ENCODE peak calls at places on chromosomes 11 and 22, in ten cellular contexts. P is Calu3, M is WTC11, Q is psoas muscle, K is natural killer cell, X is foreskin fibroblast, A is uterus, S is Panc1, T is cardiac muscle cell, R is PC-3. E is an unnamed sample.

GRCh38 chr11:126060651-126061220 is 1.9 kb downstream of the CDON start:
- DNase-seq in P (no peak), M (no peak), Q (no peak), K (no peak), X (no peak), A (no peak), S (no peak), T (no peak), R (peak), E (no peak)

GRCh38 chr11:122173587-122173986 is 57.6 kb upstream of the BLID start:
- DNase-seq in P (no peak), M (no peak), Q (no peak), K (no peak), X (no peak), A (no peak), S (no peak), T (no peak), R (peak), E (no peak)

GRCh38 chr11:35082322-35083180 is 56.4 kb upstream of the CD44 start:
- DNase-seq in P (peak), M (peak), Q (peak), K (peak), X (peak), A (peak), S (peak), T (peak), R (peak), E (peak)

GRCh38 chr22:19962246-19962908 is 20.8 kb upstream of the TXNRD2 start:
- DNase-seq in P (peak), M (peak), Q (peak), K (no peak), X (peak), A (no peak), S (no peak), T (peak), R (peak), E (no peak)

GRCh38 chr22:35961480-35961902 is 67.1 kb downstream of the RBFOX2 start:
- DNase-seq in P (peak), M (peak), Q (peak), K (no peak), X (peak), A (peak), S (no peak), T (peak), R (no peak), E (no peak)

GRCh38 chr22:25876871-25877270 is 134.9 kb downstream of the MYO18B start:
- DNase-seq in P (no peak), M (no peak), Q (no peak), K (no peak), X (no peak), A (no peak), S (no peak), T (no peak), R (no peak), E (no peak)

GRCh38 chr11:12692238-12693074 is 18.2 kb downstream of the TEAD1 start:
- DNase-seq in P (peak), M (no peak), Q (peak), K (no peak), X (peak), A (peak), S (peak), T (peak), R (peak), E (peak)

GRCh38 chr11:46761807-46762206 is 42.8 kb downstream of the F2 start:
- DNase-seq in P (no peak), M (no peak), Q (no peak), K (no peak), X (no peak), A (no peak), S (no peak), T (no peak), R (no peak), E (no peak)

GRCh38 chr11:15867886-15868285 is 488.5 kb downstream of the SOX6 start:
- DNase-seq in P (no peak), M (no peak), Q (no peak), K (no peak), X (no peak), A (no peak), S (no peak), T (no peak), R (no peak), E (no peak)

GRCh38 chr22:36552300-36552699 is 23.3 kb upstream of the EIF3D start:
- DNase-seq in P (no peak), M (no peak), Q (no peak), K (no peak), X (no peak), A (no peak), S (no peak), T (no peak), R (no peak), E (no peak)

GRCh38 chr11:69909561-69910518 is 90.6 kb upstream of the FGF3 start:
- DNase-seq in P (no peak), M (peak), Q (no peak), K (no peak), X (no peak), A (no peak), S (no peak), T (peak), R (peak), E (no peak)

GRCh38 chr11:92329644-92330043 is 105.0 kb downstream of the FAT3 start:
- DNase-seq in P (no peak), M (no peak), Q (no peak), K (no peak), X (no peak), A (no peak), S (no peak), T (no peak), R (peak), E (no peak)

GRCh38 chr22:32680277-32680676 is 121.2 kb upstream of the TIMP3 start:
- DNase-seq in P (no peak), M (no peak), Q (no peak), K (no peak), X (no peak), A (no peak), S (no peak), T (no peak), R (no peak), E (no peak)

GRCh38 chr11:130560000-130560852 is 111.8 kb downstream of the ADAMTS15 start:
- DNase-seq in P (no peak), M (no peak), Q (no peak), K (no peak), X (no peak), A (no peak), S (no peak), T (no peak), R (no peak), E (no peak)

GRCh38 chr22:42142771-42143461 is 12.3 kb upstream of the CYP2D6 start:
- DNase-seq in P (no peak), M (no peak), Q (no peak), K (no peak), X (no peak), A (no peak), S (no peak), T (no peak), R (no peak), E (no peak)

GRCh38 chr22:43114958-43115357 is 4.4 kb downstream of the BIK start:
- DNase-seq in P (peak), M (no peak), Q (no peak), K (no peak), X (no peak), A (no peak), S (no peak), T (no peak), R (peak), E (no peak)

GRCh38 chr22:33919591-33920501 is at the start of gene LARGE1:
- DNase-seq in P (peak), M (peak), Q (peak), K (no peak), X (peak), A (peak), S (no peak), T (peak), R (no peak), E (no peak)

GRCh38 chr11:108697872-108698473 is 33.1 kb downstream of the DDX10 start:
- DNase-seq in P (peak), M (peak), Q (peak), K (no peak), X (peak), A (peak), S (peak), T (peak), R (peak), E (no peak)

GRCh38 chr11:114377612-114378267 is 22.6 kb downstream of the C11orf71 start:
- DNase-seq in P (no peak), M (no peak), Q (no peak), K (no peak), X (peak), A (no peak), S (no peak), T (no peak), R (peak), E (no peak)

GRCh38 chr22:30855266-30855665 is 113.3 kb downstream of the MORC2 start:
- DNase-seq in P (no peak), M (no peak), Q (no peak), K (no peak), X (no peak), A (no peak), S (no peak), T (no peak), R (no peak), E (no peak)

GRCh38 chr11:133889188-133889587 is 43.9 kb upstream of the SPATA19 start:
- DNase-seq in P (no peak), M (no peak), Q (no peak), K (no peak), X (no peak), A (no peak), S (no peak), T (no peak), R (no peak), E (no peak)

GRCh38 chr11:3163241-3163981 is 1.7 kb downstream of the OSBPL5 start:
- DNase-seq in P (no peak), M (peak), Q (peak), K (no peak), X (no peak), A (no peak), S (no peak), T (no peak), R (no peak), E (no peak)

GRCh38 chr22:47009304-47010101 is 247.1 kb downstream of the TBC1D22A start:
- DNase-seq in P (no peak), M (no peak), Q (no peak), K (no peak), X (no peak), A (no peak), S (no peak), T (no peak), R (no peak), E (no peak)

GRCh38 chr22:35457729-35458546 is 58.0 kb downstream of the MCM5 start:
- DNase-seq in P (no peak), M (no peak), Q (no peak), K (no peak), X (no peak), A (no peak), S (no peak), T (no peak), R (peak), E (no peak)

GRCh38 chr11:30023037-30023436 is 6.2 kb upstream of the KCNA4 start:
- DNase-seq in P (no peak), M (no peak), Q (no peak), K (no peak), X (no peak), A (no peak), S (no peak), T (peak), R (no peak), E (no peak)

GRCh38 chr11:72229925-72230763 is 5.6 kb downstream of the INPPL1 start:
- DNase-seq in P (no peak), M (no peak), Q (no peak), K (no peak), X (no peak), A (no peak), S (no peak), T (no peak), R (no peak), E (no peak)

GRCh38 chr11:2310786-2311455 is 9.1 kb downstream of the TSPAN32 start:
- DNase-seq in P (no peak), M (no peak), Q (no peak), K (no peak), X (no peak), A (no peak), S (no peak), T (no peak), R (no peak), E (no peak)

GRCh38 chr11:17471501-17471900 is 5.1 kb downstream of the ABCC8 start:
- DNase-seq in P (no peak), M (no peak), Q (peak), K (no peak), X (no peak), A (no peak), S (no peak), T (no peak), R (peak), E (no peak)
- TF ChIP-seq CTCF in P (no peak), M (no peak), Q (peak), K (no peak), X (no peak), A (no peak), S (no peak), T (no peak), R (peak), E (no peak)

GRCh38 chr11:10906521-10906920 is 48.7 kb upstream of the ZBED5 start:
- DNase-seq in P (no peak), M (no peak), Q (no peak), K (no peak), X (peak), A (no peak), S (no peak), T (no peak), R (peak), E (no peak)
- TF ChIP-seq CTCF in P (no peak), M (no peak), Q (peak), K (no peak), X (no peak), A (no peak), S (no peak), T (peak), R (peak), E (no peak)

GRCh38 chr11:61541568-61541967 is 33.0 kb downstream of the LRRC10B start:
- DNase-seq in P (no peak), M (peak), Q (no peak), K (no peak), X (peak), A (peak), S (no peak), T (no peak), R (peak), E (no peak)
- TF ChIP-seq CTCF in P (no peak), M (no peak), Q (no peak), K (no peak), X (no peak), A (no peak), S (no peak), T (no peak), R (no peak), E (no peak)

GRCh38 chr11:43988040-43988793 is 45.8 kb downstream of the C11orf96 start:
- DNase-seq in P (no peak), M (no peak), Q (no peak), K (no peak), X (no peak), A (peak), S (no peak), T (peak), R (peak), E (no peak)
- TF ChIP-seq CTCF in P (no peak), M (no peak), Q (no peak), K (no peak), X (peak), A (peak), S (no peak), T (peak), R (peak), E (no peak)

DNA sequence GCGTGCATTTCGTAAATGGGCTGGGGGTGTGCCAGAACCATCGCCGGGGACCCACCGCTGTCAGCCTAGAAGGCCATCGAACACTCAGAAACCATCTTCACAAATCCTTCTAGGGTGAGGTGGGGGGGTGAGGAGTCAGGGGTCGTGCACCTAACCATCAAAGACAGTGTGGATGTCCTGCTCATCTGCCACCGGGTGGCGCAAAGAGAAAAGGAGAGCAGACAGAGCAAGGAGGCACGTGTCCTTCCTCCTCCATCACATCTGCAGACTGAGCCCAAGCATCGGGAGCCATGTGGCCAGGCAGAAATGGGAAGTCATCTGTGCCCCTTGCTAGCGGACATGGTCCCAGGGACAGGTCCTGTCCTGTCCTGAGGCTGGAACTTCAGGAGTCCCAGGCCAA is 61.9 kb upstream of the NUP50 start:
- DNase-seq in P (peak), M (peak), Q (peak), K (no peak), X (peak), A (peak), S (no peak), T (peak), R (peak), E (no peak)
- TF ChIP-seq CTCF in P (no peak), M (peak), Q (peak), K (no peak), X (peak), A (peak), S (peak), T (peak), R (peak), E (no peak)

GRCh38 chr11:102306817-102307814 is 10.2 kb upstream of the BIRC3 start:
- DNase-seq in P (no peak), M (no peak), Q (no peak), K (no peak), X (no peak), A (no peak), S (no peak), T (no peak), R (no peak), E (no peak)

GRCh38 chr11:102313225-102313940 is 3.9 kb upstream of the BIRC3 start:
- DNase-seq in P (no peak), M (no peak), Q (no peak), K (no peak), X (no peak), A (no peak), S (no peak), T (no peak), R (peak), E (no peak)

GRCh38 chr11:102312656-102313055 is 4.6 kb upstream of the BIRC3 start:
- DNase-seq in P (no peak), M (no peak), Q (no peak), K (no peak), X (no peak), A (no peak), S (no peak), T (no peak), R (peak), E (no peak)

GRCh38 chr11:102306048-102306575 is 11.2 kb upstream of the BIRC3 start:
- DNase-seq in P (peak), M (no peak), Q (no peak), K (no peak), X (no peak), A (no peak), S (no peak), T (no peak), R (peak), E (no peak)

GRCh38 chr11:102309621-102310541 is 7.4 kb upstream of the BIRC3 start:
- DNase-seq in P (no peak), M (peak), Q (no peak), K (no peak), X (no peak), A (no peak), S (no peak), T (no peak), R (no peak), E (no peak)
- TF ChIP-seq CTCF in P (no peak), M (peak), Q (no peak), K (no peak), X (no peak), A (no peak), S (peak), T (no peak), R (peak), E (no peak)

GRCh38 chr22:48264586-48264985 is 1502.1 kb downstream of the TBC1D22A start:
- DNase-seq in P (no peak), M (no peak), Q (no peak), K (no peak), X (no peak), A (no peak), S (no peak), T (no peak), R (no peak), E (no peak)
- TF ChIP-seq CTCF in P (no peak), M (no peak), Q (no peak), K (no peak), X (no peak), A (no peak), S (no peak), T (no peak), R (no peak), E (no peak)

DNA sequence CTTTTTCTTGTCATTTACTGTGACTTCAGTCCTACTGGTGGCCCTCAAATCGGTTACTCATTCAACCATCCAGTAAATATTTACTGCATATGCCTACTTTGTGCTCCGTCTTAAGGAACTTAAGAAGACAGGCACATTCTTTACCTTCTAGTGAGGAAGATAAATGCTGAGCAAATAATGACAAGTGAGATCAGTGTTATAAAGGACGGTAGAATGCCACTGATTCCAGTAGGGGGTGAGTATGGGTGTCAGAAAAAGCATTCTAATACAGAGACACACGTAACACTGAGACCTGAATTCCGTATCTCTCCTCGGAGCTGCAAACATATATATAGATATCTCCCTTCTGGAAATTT is 1.6 kb downstream of the ANKRD42 start:
- DNase-seq in P (no peak), M (no peak), Q (no peak), K (no peak), X (no peak), A (no peak), S (no peak), T (no peak), R (peak), E (no peak)
- TF ChIP-seq CTCF in P (no peak), M (no peak), Q (no peak), K (no peak), X (no peak), A (no peak), S (no peak), T (peak), R (peak), E (no peak)

DNA sequence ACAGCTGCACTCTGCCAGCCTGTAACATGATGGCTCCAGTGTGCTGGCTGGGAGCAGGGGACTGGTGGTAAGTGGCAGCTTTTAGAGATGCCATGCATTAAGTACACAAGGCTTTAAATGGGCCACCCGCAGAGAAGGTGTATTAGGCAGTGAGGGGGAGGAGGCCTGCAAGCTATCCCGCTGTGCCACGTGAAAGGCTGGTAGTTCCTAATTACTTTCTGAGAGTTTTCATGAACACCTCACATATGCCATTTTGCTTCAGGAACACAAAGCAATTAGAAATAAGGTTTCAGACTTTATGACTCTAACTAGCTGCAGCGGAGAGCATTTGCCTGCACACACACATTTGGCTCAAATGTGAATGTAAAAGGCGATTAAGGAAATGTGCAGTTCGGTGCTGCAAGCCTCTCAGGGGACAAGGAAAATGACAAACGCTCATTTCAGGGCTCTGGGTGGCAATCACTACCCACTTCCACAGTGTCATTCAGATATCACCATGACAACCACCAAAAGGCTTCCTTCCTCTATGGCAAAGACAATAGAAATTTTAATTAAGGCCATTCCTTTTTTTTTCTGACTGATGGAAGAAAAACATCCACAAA is 116.7 kb downstream of the PLEKHA7 start:
- DNase-seq in P (no peak), M (peak), Q (no peak), K (no peak), X (no peak), A (no peak), S (no peak), T (no peak), R (no peak), E (no peak)
- TF ChIP-seq CTCF in P (no peak), M (no peak), Q (no peak), K (no peak), X (no peak), A (no peak), S (no peak), T (no peak), R (no peak), E (no peak)

GRCh38 chr11:65571940-65572339 is 398 bp upstream of the FAM89B start:
- DNase-seq in P (peak), M (peak), Q (no peak), K (no peak), X (no peak), A (no peak), S (no peak), T (no peak), R (peak), E (no peak)
- TF ChIP-seq CTCF in P (peak), M (peak), Q (peak), K (no peak), X (no peak), A (peak), S (peak), T (peak), R (peak), E (no peak)

E was measured in omental fat pad.